ENCODE peak calls at places on chromosomes 6 and 20, in five cellular contexts. M is A549, L is GM12892, C is lower leg skin, A is upper lobe of left lung. G is an unnamed sample.

GRCh38 chr6:89111933-89112332 is 5.9 kb downstream of the SRSF12 start:
- DNase-seq in M (no peak), L (no peak), C (no peak), A (no peak), G (no peak)

GRCh38 chr6:32129297-32130088 is 595 bp downstream of the FKBPL start:
- DNase-seq in M (no peak), L (no peak), C (no peak), A (no peak), G (no peak)

GRCh38 chr6:77092971-77093370 is 370.3 kb downstream of the HTR1B start:
- DNase-seq in M (no peak), L (no peak), C (no peak), A (no peak), G (no peak)

GRCh38 chr6:151477726-151478125 is 16.1 kb upstream of the CCDC170 start:
- DNase-seq in M (no peak), L (no peak), C (no peak), A (peak), G (no peak)

GRCh38 chr6:36986704-36987047 is 680 bp upstream of the MTCH1 start:
- DNase-seq in M (no peak), L (no peak), C (no peak), A (no peak), G (peak)

GRCh38 chr6:152329640-152330202 is 307.4 kb downstream of the SYNE1 start:
- DNase-seq in M (no peak), L (no peak), C (no peak), A (no peak), G (no peak)

GRCh38 chr20:53901064-53901463 is 169.3 kb downstream of the BCAS1 start:
- DNase-seq in M (peak), L (no peak), C (no peak), A (no peak), G (no peak)

GRCh38 chr6:152552616-152553209 is 84.4 kb downstream of the SYNE1 start:
- DNase-seq in M (peak), L (no peak), C (peak), A (peak), G (peak)

GRCh38 chr20:25280574-25281535 is 33.0 kb downstream of the PYGB start:
- DNase-seq in M (no peak), L (no peak), C (peak), A (no peak), G (no peak)

GRCh38 chr6:131063764-131064272 is 773 bp upstream of the EPB41L2 start:
- DNase-seq in M (no peak), L (no peak), C (no peak), A (no peak), G (peak)

GRCh38 chr6:131062245-131063027 is 609 bp downstream of the EPB41L2 start:
- DNase-seq in M (no peak), L (no peak), C (peak), A (peak), G (peak)

GRCh38 chr6:131061771-131062160 is 1.3 kb downstream of the EPB41L2 start:
- DNase-seq in M (no peak), L (no peak), C (no peak), A (no peak), G (peak)

GRCh38 chr6:131061041-131061770 is 1.8 kb downstream of the EPB41L2 start:
- DNase-seq in M (no peak), L (no peak), C (no peak), A (no peak), G (peak)

DNA sequence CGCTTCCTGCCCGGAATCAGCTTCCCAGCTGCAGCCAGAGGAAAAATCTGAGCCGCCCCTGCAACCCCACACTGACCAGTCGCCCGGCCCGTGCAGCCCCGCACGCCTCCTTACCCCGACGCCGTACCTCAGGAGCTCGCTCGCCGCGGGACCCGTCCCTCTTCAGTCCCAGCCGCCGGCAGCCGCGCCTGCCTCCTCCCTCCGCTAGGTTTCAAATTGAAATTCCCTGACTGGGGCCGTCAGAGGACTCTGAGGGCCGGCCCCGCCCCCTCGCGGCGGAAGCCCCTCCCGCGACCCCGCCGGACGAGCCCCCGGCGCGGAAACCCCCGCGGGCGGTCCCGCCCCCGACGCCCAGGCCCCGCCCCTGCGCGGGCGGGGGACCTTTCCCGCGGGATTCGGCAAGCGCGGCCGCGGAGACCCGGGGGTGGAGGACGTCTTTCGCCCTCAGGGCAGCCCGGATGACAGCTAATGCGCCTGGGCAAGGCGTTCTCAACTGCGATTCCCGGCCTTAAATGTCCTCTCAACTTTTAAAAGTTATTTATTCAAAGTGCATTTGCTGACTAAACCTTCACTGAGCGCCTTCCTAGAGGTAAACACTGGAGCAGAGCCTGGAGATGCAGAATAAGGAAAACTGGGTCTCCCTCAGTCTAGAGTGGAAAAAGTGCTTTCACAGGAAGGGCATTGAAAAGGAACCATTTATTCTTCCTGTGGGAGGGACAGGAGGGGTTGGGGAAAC is at the start of gene EPB41L2:
- DNase-seq in M (peak), L (peak), C (peak), A (peak), G (peak)
- TF ChIP-seq POLR2A in M (peak), L (peak), C (no peak), A (no peak), G (no peak)

GRCh38 chr6:26032387-26033131 is 54.7 kb upstream of the HFE start:
- DNase-seq in M (no peak), L (no peak), C (no peak), A (no peak), G (peak)

GRCh38 chr6:26033942-26034354 is 53.3 kb upstream of the HFE start:
- DNase-seq in M (no peak), L (no peak), C (peak), A (peak), G (peak)

GRCh38 chr6:26034901-26035300 is 52.3 kb upstream of the HFE start:
- DNase-seq in M (no peak), L (no peak), C (no peak), A (no peak), G (no peak)

GRCh38 chr6:26031595-26032386 is 55.4 kb upstream of the HFE start:
- DNase-seq in M (peak), L (peak), C (peak), A (peak), G (peak)

DNA sequence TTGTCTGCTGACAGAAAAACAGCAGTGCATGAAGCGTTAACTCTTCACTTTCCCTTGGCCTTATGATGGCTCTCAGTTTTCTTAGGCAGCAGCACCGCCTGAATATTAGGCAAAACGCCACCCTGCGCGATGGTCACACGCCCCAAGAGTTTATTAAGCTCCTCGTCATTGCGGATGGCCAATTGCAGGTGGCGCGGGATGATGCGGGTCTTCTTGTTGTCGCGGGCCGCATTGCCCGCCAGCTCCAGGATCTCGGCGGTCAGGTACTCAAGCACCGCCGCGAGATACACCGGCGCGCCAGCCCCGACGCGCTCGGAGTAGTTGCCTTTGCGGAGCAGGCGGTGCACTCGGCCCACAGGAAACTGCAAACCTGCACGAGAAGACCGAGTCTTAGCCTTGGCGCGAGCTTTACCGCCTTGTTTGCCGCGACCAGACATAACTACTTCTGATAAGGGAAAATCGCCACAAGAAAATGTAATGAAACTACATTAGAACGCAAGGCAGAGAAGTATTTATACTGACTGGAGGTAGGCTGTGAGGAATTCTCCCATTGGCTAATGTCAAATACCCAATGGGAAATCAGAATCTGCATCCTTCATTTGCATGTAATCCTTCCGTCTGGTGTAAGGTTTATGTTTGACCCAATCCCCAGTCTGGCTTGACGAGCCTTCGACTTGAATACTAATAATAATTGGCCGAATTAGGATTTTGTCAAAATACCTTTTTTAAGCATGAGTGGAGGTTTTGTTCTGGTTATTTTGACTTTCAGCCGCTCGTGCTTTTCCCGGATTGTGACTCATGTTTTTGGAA is 53.9 kb upstream of the HFE start:
- DNase-seq in M (peak), L (no peak), C (peak), A (peak), G (peak)
- TF ChIP-seq POLR2A in M (peak), L (peak), C (no peak), A (peak), G (peak)

DNA sequence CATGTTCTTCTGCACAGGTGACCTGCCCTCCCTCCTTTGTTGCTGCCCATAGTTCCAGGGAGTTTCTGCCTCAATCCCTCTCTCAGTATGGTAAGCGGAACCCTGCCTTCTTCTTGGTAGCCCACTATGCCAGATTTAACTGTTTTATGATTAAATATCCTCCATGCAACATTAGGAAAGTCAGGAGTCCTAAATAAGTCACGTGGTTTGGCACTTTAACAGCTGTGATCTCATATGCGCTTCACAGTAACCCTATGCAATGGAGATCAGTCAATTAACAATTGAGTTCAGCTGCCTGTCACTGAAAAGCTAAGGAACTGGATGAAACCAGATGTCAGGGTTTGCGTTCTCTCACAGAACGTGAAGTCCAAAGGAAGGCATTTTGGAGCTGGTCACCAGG is 81.6 kb downstream of the PSMB1 start:
- DNase-seq in M (no peak), L (no peak), C (no peak), A (no peak), G (no peak)
- TF ChIP-seq POLR2A in M (no peak), L (no peak), C (no peak), A (no peak), G (no peak)

GRCh38 chr20:37521091-37521771 is at the start of gene NNAT:
- DNase-seq in M (no peak), L (no peak), C (peak), A (peak), G (no peak)

GRCh38 chr20:37523012-37523391 is 2.0 kb downstream of the NNAT start:
- DNase-seq in M (no peak), L (no peak), C (no peak), A (peak), G (no peak)

GRCh38 chr20:37520417-37520751 is 666 bp upstream of the NNAT start:
- DNase-seq in M (no peak), L (no peak), C (peak), A (no peak), G (no peak)

GRCh38 chr20:37524221-37524700 is 3.2 kb downstream of the NNAT start:
- DNase-seq in M (no peak), L (no peak), C (peak), A (no peak), G (no peak)

DNA sequence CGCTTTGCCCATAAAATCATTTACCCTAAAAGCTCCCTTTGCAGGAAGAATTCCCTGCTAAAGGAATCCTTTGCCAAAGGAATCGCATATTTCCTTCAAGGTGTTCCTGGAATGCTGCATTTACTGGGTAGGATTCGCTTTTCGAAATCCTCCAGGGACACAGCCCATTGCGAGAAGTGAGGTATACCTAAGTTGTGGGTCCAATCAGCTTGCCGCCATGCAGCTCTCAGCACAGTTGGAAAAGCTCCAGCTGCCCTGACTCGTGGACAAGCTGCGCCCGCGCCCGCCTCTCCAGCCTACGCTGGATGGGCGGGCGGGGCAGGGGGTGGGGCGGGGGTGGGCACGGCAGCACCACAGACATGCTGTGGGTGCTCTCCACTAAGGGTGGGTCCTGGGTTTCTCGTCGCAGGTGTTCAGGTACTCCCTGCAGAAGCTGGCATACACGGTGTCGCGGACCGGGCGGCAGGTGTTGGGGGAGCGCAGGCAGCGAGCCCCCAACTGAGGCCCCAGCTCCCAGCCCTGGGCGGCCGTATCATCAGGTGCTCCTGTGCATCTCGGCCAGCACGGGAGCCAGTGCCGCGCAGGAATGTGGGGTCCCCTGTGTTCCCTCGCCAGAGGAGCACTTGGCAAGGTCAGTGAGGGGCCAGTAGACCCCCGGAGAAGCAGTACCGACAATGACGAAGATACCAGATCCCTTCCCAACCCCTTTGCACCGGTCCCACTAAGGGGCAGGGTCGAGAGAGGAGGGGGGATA is 1.4 kb downstream of the NNAT start:
- DNase-seq in M (no peak), L (no peak), C (peak), A (peak), G (peak)
- TF ChIP-seq POLR2A in M (no peak), L (no peak), C (no peak), A (no peak), G (no peak)